ENCODE peak calls at places on chromosomes 1 and 21, in four cellular contexts. T is Karpas-422, D is RWPE1, R is upper lobe of left lung. K is an unnamed sample.

GRCh38 chr1:89739013-89739843 is 81.6 kb upstream of the LRRC8D start:
- DNase-seq in T (no peak), D (peak), R (no peak), K (peak)

GRCh38 chr1:227947425-227947677 is 381 bp downstream of the WNT9A start:
- DNase-seq in T (no peak), D (peak), R (no peak), K (no peak)

GRCh38 chr1:201270616-201271390 is 12.5 kb upstream of the PKP1 start:
- DNase-seq in T (no peak), D (no peak), R (no peak), K (no peak)

GRCh38 chr1:109265741-109266330 is 16.5 kb downstream of the CELSR2 start:
- DNase-seq in T (no peak), D (no peak), R (no peak), K (no peak)

GRCh38 chr21:33945652-33946270 is 30.2 kb upstream of the ATP5PO start:
- DNase-seq in T (no peak), D (no peak), R (no peak), K (peak)

GRCh38 chr1:18107671-18108312 is at the start of gene IGSF21:
- DNase-seq in T (no peak), D (no peak), R (peak), K (no peak)

GRCh38 chr1:27137544-27138075 is 17.3 kb downstream of the SLC9A1 start:
- DNase-seq in T (no peak), D (peak), R (peak), K (no peak)

GRCh38 chr21:38920631-38921398 is 115.1 kb downstream of the ETS2 start:
- DNase-seq in T (no peak), D (no peak), R (no peak), K (no peak)

GRCh38 chr1:6108937-6109636 is 63.4 kb downstream of the KCNAB2 start:
- DNase-seq in T (peak), D (peak), R (peak), K (no peak)

GRCh38 chr1:42736152-42736551 is 3.9 kb downstream of the CLDN19 start:
- DNase-seq in T (peak), D (peak), R (no peak), K (no peak)

GRCh38 chr1:45787905-45788304 is 15.5 kb upstream of the MAST2 start:
- DNase-seq in T (no peak), D (no peak), R (no peak), K (no peak)

GRCh38 chr1:246428542-246429308 is 78.4 kb downstream of the SMYD3 start:
- DNase-seq in T (no peak), D (no peak), R (no peak), K (peak)

GRCh38 chr1:15680614-15681345 is 3.3 kb upstream of the PLEKHM2 start:
- DNase-seq in T (no peak), D (peak), R (no peak), K (peak)

GRCh38 chr1:116359060-116359830 is 13.8 kb upstream of the ATP1A1 start:
- DNase-seq in T (peak), D (peak), R (no peak), K (no peak)

GRCh38 chr1:39023140-39023539 is 3.0 kb upstream of the NDUFS5 start:
- DNase-seq in T (no peak), D (no peak), R (no peak), K (no peak)

GRCh38 chr21:17523007-17523451 is 10.2 kb downstream of the CXADR start:
- DNase-seq in T (no peak), D (no peak), R (no peak), K (no peak)

GRCh38 chr1:26827663-26828062 is 1.2 kb downstream of the ZDHHC18 start:
- DNase-seq in T (no peak), D (no peak), R (peak), K (no peak)

GRCh38 chr1:32321712-32322291 is 14.2 kb downstream of the MARCKSL1 start:
- DNase-seq in T (peak), D (no peak), R (no peak), K (no peak)

GRCh38 chr1:54278941-54279422 is 79.0 kb downstream of the MRPL37 start:
- DNase-seq in T (no peak), D (no peak), R (no peak), K (no peak)

GRCh38 chr1:32981003-32981909 is 16.6 kb upstream of the RNF19B start:
- DNase-seq in T (peak), D (peak), R (no peak), K (peak)

GRCh38 chr1:236129315-236129714 is 13.0 kb upstream of the GPR137B start:
- DNase-seq in T (no peak), D (no peak), R (no peak), K (no peak)

GRCh38 chr1:235908742-235909520 is 42.2 kb upstream of the LYST start:
- DNase-seq in T (no peak), D (peak), R (no peak), K (peak)

GRCh38 chr21:42423197-42423675 is 19.5 kb downstream of the UBASH3A start:
- DNase-seq in T (no peak), D (no peak), R (no peak), K (no peak)

GRCh38 chr1:34911465-34911864 is 18.0 kb downstream of the DLGAP3 start:
- DNase-seq in T (no peak), D (no peak), R (no peak), K (no peak)

GRCh38 chr1:60936943-60937342 is 145.4 kb upstream of the NFIA start:
- DNase-seq in T (no peak), D (no peak), R (no peak), K (no peak)

GRCh38 chr1:38716229-38716628 is 143.3 kb downstream of the RRAGC start:
- DNase-seq in T (no peak), D (no peak), R (no peak), K (no peak)

GRCh38 chr1:8307628-8308027 is 10.3 kb upstream of the SLC45A1 start:
- DNase-seq in T (no peak), D (no peak), R (no peak), K (no peak)

GRCh38 chr1:238063454-238063853 is 172.7 kb upstream of the ZP4 start:
- DNase-seq in T (no peak), D (peak), R (no peak), K (peak)

GRCh38 chr1:205042911-205043806 is at the start of gene CNTN2:
- DNase-seq in T (no peak), D (no peak), R (peak), K (no peak)

GRCh38 chr1:23196627-23197328 is 20.5 kb downstream of the HTR1D start:
- DNase-seq in T (no peak), D (peak), R (no peak), K (peak)

GRCh38 chr1:9038881-9039760 is 12.9 kb upstream of the SLC2A7 start:
- DNase-seq in T (no peak), D (no peak), R (peak), K (no peak)

DNA sequence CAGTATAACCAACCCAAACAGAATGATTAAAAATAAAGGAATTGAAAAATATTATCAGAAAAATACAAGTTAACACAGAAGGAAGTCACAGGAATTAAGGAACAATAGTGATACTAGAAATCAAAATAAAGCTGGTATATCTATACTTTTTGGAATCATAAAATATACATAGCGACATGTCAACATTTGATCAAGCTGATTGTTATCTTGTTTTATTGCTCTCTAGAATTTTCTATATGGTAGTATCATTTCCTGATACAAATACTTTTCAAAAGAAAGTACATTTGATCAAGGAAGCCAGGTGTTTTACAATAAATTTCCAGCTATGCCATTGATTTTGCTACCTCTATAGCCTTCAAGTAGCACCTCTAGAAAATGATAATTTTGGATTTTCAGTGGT is 489.5 kb upstream of the PKN2 start:
- DNase-seq in T (no peak), D (no peak), R (no peak), K (no peak)
- H3K27ac ChIP-seq in T (no peak), D (no peak), R (no peak), K (no peak)

GRCh38 chr1:13583964-13584791 is 546 bp downstream of the PDPN start:
- DNase-seq in T (no peak), D (peak), R (peak), K (no peak)
- H3K27ac ChIP-seq in T (no peak), D (peak), R (peak), K (peak)

GRCh38 chr1:207888647-207889046 is 22.3 kb downstream of the CD34 start:
- DNase-seq in T (no peak), D (no peak), R (no peak), K (no peak)
- H3K27ac ChIP-seq in T (no peak), D (no peak), R (peak), K (no peak)

GRCh38 chr1:222786107-222786506 is 28.7 kb upstream of the DISP1 start:
- DNase-seq in T (no peak), D (peak), R (no peak), K (no peak)
- H3K27ac ChIP-seq in T (no peak), D (no peak), R (no peak), K (no peak)